ENCODE peak calls at places on chromosome 3, in five cellular contexts. N is uterus, Z is breast epithelium, S is adrenal gland, R is endothelial cell of umbilical vein. J is an unnamed sample. For H3K36me3, the result is how much of the 10 kb centered on the place peaks cover.

GRCh38 chr3:13167064-13167743 is 94.0 kb upstream of the IQSEC1 start:
- DNase-seq in S (no peak), R (no peak), N (no peak), Z (no peak), J (no peak)

GRCh38 chr3:113285226-113285625 is 73.9 kb downstream of the BOC start:
- DNase-seq in Z (no peak), R (no peak), N (peak), S (no peak), J (no peak)

GRCh38 chr3:169668081-169668956 is 4.8 kb upstream of the MECOM start:
- DNase-seq in S (no peak), N (no peak), Z (no peak), R (peak), J (peak)

GRCh38 chr3:128942161-128942952 is 51.5 kb downstream of the CFAP92 start:
- DNase-seq in Z (no peak), R (no peak), N (no peak), S (no peak), J (no peak)

GRCh38 chr3:59313365-59313764 is 263.5 kb upstream of the CFAP20DC start:
- DNase-seq in Z (peak), R (no peak), N (no peak), S (peak), J (peak)

GRCh38 chr3:182508896-182509295 is 284.4 kb upstream of the ATP11B start:
- DNase-seq in S (no peak), Z (no peak), R (no peak), N (no peak), J (no peak)

GRCh38 chr3:79367803-79368202 is 400.0 kb downstream of the ROBO1 start:
- DNase-seq in S (no peak), R (no peak), Z (no peak), N (no peak), J (no peak)

GRCh38 chr3:31724681-31725080 is 192.0 kb downstream of the STT3B start:
- DNase-seq in R (no peak), N (no peak), S (no peak), Z (no peak), J (no peak)

GRCh38 chr3:149198611-149199010 is 23.0 kb downstream of the CP start:
- DNase-seq in R (no peak), S (no peak), N (no peak), Z (no peak), J (no peak)

GRCh38 chr3:132972333-132972732 is 65.9 kb upstream of the TMEM108 start:
- DNase-seq in S (no peak), N (no peak), Z (no peak), R (no peak), J (no peak)

GRCh38 chr3:78204977-78205376 is 1165.1 kb downstream of the ROBO2 start:
- DNase-seq in Z (no peak), R (peak), S (no peak), N (no peak), J (no peak)

GRCh38 chr3:32399030-32399620 is 7.5 kb downstream of the CMTM7 start:
- DNase-seq in R (peak), S (no peak), Z (no peak), N (no peak), J (no peak)

GRCh38 chr3:58350627-58351013 is 17.9 kb downstream of the PXK start:
- DNase-seq in N (no peak), S (no peak), Z (no peak), R (no peak), J (no peak)

GRCh38 chr3:123753321-123753720 is 130.8 kb downstream of the MYLK start:
- DNase-seq in S (no peak), R (no peak), Z (no peak), N (no peak), J (no peak)

GRCh38 chr3:189975376-189975990 is 145.2 kb downstream of the P3H2 start:
- DNase-seq in S (no peak), N (no peak), R (no peak), Z (no peak), J (no peak)

GRCh38 chr3:28718074-28718849 is 369.6 kb upstream of the AZI2 start:
- DNase-seq in S (no peak), R (peak), N (no peak), Z (no peak), J (no peak)

GRCh38 chr3:132254076-132254755 is 63.0 kb upstream of the ACP3 start:
- DNase-seq in R (no peak), S (no peak), N (no peak), Z (no peak), J (no peak)

GRCh38 chr3:186772886-186773417 is 10.4 kb upstream of the EIF4A2 start:
- DNase-seq in Z (peak), N (peak), S (peak), R (peak), J (peak)

GRCh38 chr3:85170646-85171045 is 211.9 kb downstream of the CADM2 start:
- DNase-seq in N (no peak), R (no peak), S (no peak), Z (no peak), J (no peak)

GRCh38 chr3:27317096-27317495 is 52.1 kb downstream of the NEK10 start:
- DNase-seq in N (no peak), S (no peak), R (no peak), Z (no peak), J (no peak)

GRCh38 chr3:15405448-15406050 is 21.8 kb downstream of the METTL6 start:
- DNase-seq in R (peak), N (peak), Z (no peak), S (no peak), J (no peak)

GRCh38 chr3:157113832-157114505 is 46.0 kb downstream of the CCNL1 start:
- DNase-seq in R (no peak), N (no peak), Z (no peak), S (no peak), J (no peak)

GRCh38 chr3:136142592-136142991 is 53.5 kb downstream of the MSL2 start:
- DNase-seq in N (no peak), S (no peak), Z (no peak), R (peak), J (no peak)

GRCh38 chr3:76099956-76100355 is 314.6 kb upstream of the ZNF717 start:
- DNase-seq in S (no peak), R (no peak), N (no peak), Z (no peak), J (no peak)

GRCh38 chr3:161560006-161560637 is 63.5 kb downstream of the OTOL1 start:
- DNase-seq in S (peak), N (peak), Z (peak), R (no peak), J (no peak)

GRCh38 chr3:129632056-129632455 is 25.6 kb upstream of the PLXND1 start:
- DNase-seq in N (no peak), Z (no peak), S (no peak), R (no peak), J (no peak)

GRCh38 chr3:148718982-148719862 is 21.5 kb downstream of the AGTR1 start:
- DNase-seq in Z (no peak), N (no peak), S (no peak), R (no peak), J (no peak)

GRCh38 chr3:171428321-171428787 is 31.9 kb downstream of the TNIK start:
- DNase-seq in Z (no peak), R (no peak), S (no peak), N (no peak), J (no peak)

GRCh38 chr3:132256984-132257383 is 60.2 kb upstream of the ACP3 start:
- DNase-seq in S (peak), Z (no peak), R (peak), N (no peak), J (no peak)

GRCh38 chr3:161316006-161316689 is 55.2 kb downstream of the SPTSSB start:
- DNase-seq in S (no peak), R (peak), Z (no peak), N (no peak), J (no peak)

GRCh38 chr3:195580733-195581443 is 2.9 kb downstream of the APOD start:
- DNase-seq in N (no peak), S (no peak), R (no peak), Z (no peak), J (no peak)

GRCh38 chr3:13063225-13063624 is 10.0 kb downstream of the IQSEC1 start:
- DNase-seq in Z (no peak), S (no peak), R (no peak), N (no peak), J (no peak)

DNA sequence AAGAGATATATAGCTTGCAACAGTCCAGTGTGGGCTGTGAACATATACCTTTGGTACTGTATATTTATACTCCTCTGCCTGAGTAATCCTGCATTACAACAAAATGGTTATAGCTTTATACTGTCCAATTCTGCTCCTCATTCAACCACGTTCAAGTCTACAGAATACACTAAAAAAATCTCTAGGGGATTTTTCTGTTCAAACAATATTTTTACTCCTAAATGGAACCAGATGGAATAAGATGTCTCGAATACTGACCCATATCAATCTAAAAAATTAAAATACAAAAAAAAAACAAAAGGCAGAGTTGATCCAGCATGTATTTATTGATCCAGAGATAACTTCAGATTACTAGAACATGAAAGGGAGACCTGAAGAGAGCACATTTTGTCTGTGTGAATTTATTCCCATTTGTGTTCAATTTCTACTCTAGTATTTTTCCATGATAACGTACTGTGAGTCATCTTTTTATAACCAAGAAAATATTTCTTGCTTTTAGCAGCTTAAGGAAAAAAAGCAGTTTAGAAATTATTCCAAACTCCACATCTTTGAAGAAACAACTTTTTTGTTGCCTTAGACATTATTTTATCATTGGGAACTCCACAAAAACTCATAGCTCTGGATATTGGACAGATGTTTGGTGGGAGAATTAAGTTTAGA is 910.7 kb downstream of the TBL1XR1 start:
- DNase-seq in S (no peak), N (no peak), R (no peak), Z (no peak), J (no peak)
- TF ChIP-seq POLR2A in S (no peak), N (no peak), R (no peak), Z (no peak), J (no peak)

GRCh38 chr3:154285221-154285620 is 39.1 kb downstream of the DHX36 start:
- DNase-seq in S (no peak), R (no peak), Z (no peak), N (no peak), J (no peak)
- H3K36me3 ChIP-seq in S (half or more), R (under half), Z (under half), N (under half), J (under half)

GRCh38 chr3:99760602-99761001 is 57.1 kb upstream of the CMSS1 start:
- DNase-seq in R (no peak), N (no peak), Z (no peak), S (no peak), J (no peak)
- TF ChIP-seq CTCF in R (no peak), N (no peak), Z (no peak), S (no peak), J (no peak)

DNA sequence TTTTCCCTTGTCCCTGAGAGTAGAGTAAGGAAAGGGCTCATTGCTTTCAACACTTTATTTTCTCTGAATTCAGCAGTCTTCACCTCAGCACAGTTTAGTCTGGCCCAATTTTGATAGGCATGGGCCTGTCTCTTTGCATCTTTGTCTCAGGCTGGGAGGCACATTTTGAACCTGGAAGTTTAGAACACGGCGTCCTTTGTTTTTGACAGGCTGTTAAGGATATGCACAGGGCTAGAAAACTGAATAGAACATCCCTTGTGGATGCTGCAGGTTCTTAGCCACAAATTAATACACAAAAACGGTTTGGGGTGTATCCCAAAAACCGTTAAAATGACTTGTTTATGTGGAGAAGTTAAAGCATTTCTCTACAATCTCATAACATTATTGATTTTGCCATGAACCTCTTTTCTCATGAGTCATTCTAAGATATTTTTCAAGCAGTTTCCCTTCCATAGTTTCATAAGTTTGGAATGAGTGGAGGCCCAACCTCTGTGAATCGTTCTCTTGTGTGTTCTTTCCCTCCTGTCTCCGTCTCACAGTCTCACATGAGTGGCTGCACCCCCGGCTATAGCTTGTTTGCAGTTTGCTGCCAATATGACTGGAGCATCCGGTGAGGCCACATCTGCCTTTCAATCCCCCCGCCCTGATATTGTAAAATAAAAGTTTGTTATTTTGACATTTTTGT is 192.9 kb upstream of the EIF1B start:
- DNase-seq in R (peak), Z (no peak), S (no peak), N (no peak), J (no peak)
- TF ChIP-seq POLR2A in R (no peak), Z (no peak), S (no peak), N (no peak), J (no peak)

GRCh38 chr3:101671014-101671413 is 5.9 kb downstream of the ZBTB11 start:
- DNase-seq in R (no peak), Z (no peak), N (no peak), S (no peak), J (no peak)

GRCh38 chr3:101667331-101667730 is 9.6 kb downstream of the ZBTB11 start:
- DNase-seq in R (no peak), N (no peak), S (no peak), Z (no peak), J (no peak)

GRCh38 chr3:101665851-101666250 is 11.1 kb downstream of the ZBTB11 start:
- DNase-seq in S (no peak), R (no peak), Z (no peak), N (no peak), J (no peak)

GRCh38 chr3:101667844-101668243 is 9.1 kb downstream of the ZBTB11 start:
- DNase-seq in Z (no peak), N (no peak), R (no peak), S (no peak), J (no peak)

DNA sequence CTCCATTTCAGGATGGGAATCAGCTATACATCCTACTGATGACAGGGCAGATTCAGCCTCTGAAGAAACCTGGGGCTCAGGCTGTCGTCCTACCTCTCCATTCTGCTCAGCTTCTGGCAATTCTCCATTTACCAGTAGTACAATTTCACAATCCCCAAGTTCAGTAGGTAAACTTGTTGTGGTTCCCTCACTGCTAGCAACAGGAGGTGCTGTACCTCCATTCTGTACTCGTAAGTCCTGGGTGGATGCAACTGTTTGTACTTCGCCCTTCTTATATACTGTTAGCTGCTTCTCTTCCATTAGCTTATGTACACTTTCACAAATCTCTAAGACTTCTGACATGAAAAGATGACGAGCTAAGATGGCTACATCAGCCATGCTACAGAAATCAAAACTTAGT is 11.6 kb downstream of the ZBTB11 start:
- DNase-seq in Z (no peak), R (no peak), N (no peak), S (no peak), J (no peak)
- H3K36me3 ChIP-seq in Z (under half), R (under half), N (under half), S (half or more), J (half or more)

GRCh38 chr3:139564290-139564861 is 24.8 kb upstream of the RBP1 start:
- DNase-seq in S (no peak), R (no peak), Z (no peak), N (no peak), J (no peak)
- TF ChIP-seq CTCF in S (peak), R (no peak), Z (peak), N (no peak), J (peak)

DNA sequence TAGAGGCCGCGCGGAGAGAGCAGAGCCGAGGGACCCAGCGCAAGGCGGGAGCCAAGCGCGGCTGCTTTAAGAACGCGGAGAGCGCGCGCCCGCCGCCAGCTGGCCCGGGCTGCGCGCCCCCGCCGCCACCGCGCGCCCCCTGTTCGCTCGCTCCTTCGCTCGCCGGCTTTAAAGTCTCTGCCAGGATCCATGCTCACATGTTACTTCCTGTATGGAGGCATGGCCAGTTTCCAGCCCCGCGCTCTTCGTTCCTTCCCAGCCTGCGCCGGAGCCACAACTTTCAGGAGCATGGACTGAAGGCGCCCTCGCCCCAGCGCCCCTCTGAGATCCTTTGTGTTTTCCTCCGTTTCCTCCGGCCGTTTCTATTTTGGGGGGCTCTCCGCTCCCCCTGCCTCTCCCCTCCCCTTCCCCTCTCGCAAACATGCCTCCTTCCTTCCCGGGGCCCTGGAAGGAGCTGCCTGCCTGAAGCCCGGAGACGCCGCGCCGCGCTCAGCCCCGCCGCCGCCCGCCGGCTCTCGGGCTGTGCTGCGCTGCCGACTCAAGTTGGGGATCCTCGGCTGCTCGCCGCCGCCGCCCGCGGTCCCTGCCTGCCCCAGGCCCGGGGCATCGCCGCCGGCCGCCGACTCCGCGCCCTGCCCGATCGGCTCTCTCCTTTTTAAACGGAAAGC is at the start of gene PTPRG:
- DNase-seq in R (peak), Z (peak), S (peak), N (peak), J (peak)
- TF ChIP-seq POLR2A in R (peak), Z (no peak), S (peak), N (peak), J (peak)

DNA sequence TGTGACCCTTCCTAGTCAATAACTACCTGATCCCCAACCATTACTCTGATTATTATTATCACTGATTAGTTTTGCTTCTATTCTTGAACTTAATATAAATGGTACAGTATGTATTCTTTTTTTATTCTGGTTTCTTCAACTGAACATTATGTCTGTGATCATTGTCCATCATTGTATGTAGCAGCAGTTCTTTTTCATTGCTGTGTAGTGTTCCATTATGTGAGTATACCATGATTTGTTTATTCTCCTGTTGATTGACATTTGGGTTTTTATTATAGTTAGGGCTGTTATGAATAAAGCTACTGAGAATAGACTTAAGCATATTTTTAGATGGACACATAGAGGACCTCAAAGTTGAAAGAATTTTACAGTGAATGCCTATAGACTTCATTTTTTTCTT is 2.7 kb downstream of the KIF15 start:
- DNase-seq in R (no peak), N (no peak), Z (no peak), S (no peak), J (no peak)
- H3K36me3 ChIP-seq in R (under half), N (under half), Z (under half), S (under half), J (under half)

GRCh38 chr3:63960048-63960711 is 48.0 kb upstream of the SCAANT1 start:
- DNase-seq in N (peak), S (peak), R (peak), Z (no peak), J (no peak)
- TF ChIP-seq CTCF in N (no peak), S (no peak), R (no peak), Z (no peak), J (no peak)